ENCODE peak calls at places on chromosome 5, in eight cellular contexts. One of them, this sample, is unnamed.
A peak's percentile ranks its signal among the peaks of the same experiment; 100 is the strongest.

GRCh38 chr5:68339921-68340321 is 124.4 kb downstream of the PIK3R1 start:
- DNase-seq in AG04450: no peak
- DNase-seq in spleen: no peak
- DNase-seq in mammary epithelial cell: peak; percentile 69
- DNase-seq in cardiac muscle cell: peak; percentile 25
- DNase-seq in brain microvascular endothelial cell: peak; percentile 44
- DNase-seq in heart left ventricle: no peak
- DNase-seq in left lung: no peak
- DNase-seq in this sample: no peak

GRCh38 chr5:21919417-21920022 is 933.6 kb downstream of the CDH12 start:
- DNase-seq in mammary epithelial cell: peak; percentile 22
- DNase-seq in heart left ventricle: no peak
- DNase-seq in cardiac muscle cell: peak; percentile 50
- DNase-seq in AG04450: no peak
- DNase-seq in left lung: no peak
- DNase-seq in brain microvascular endothelial cell: peak; percentile 33
- DNase-seq in spleen: no peak
- DNase-seq in this sample: peak; percentile 9

GRCh38 chr5:34897646-34898045 is 17.7 kb downstream of the RAD1 start:
- DNase-seq in brain microvascular endothelial cell: no peak
- DNase-seq in heart left ventricle: no peak
- DNase-seq in AG04450: no peak
- DNase-seq in mammary epithelial cell: no peak
- DNase-seq in left lung: no peak
- DNase-seq in cardiac muscle cell: no peak
- DNase-seq in spleen: no peak
- DNase-seq in this sample: no peak

GRCh38 chr5:145697251-145698016 is 137.7 kb downstream of the PRELID2 start:
- DNase-seq in spleen: no peak
- DNase-seq in brain microvascular endothelial cell: peak; percentile 54
- DNase-seq in AG04450: peak; percentile 1
- DNase-seq in left lung: no peak
- DNase-seq in mammary epithelial cell: peak; percentile 19
- DNase-seq in heart left ventricle: no peak
- DNase-seq in cardiac muscle cell: peak; percentile 80
- DNase-seq in this sample: no peak

GRCh38 chr5:64292611-64293215 is 127.1 kb downstream of the RNF180 start:
- DNase-seq in heart left ventricle: no peak
- DNase-seq in brain microvascular endothelial cell: peak; percentile 67
- DNase-seq in left lung: no peak
- DNase-seq in spleen: no peak
- DNase-seq in AG04450: no peak
- DNase-seq in cardiac muscle cell: peak; percentile 55
- DNase-seq in mammary epithelial cell: no peak
- DNase-seq in this sample: no peak

GRCh38 chr5:150548123-150548522 is 40.2 kb downstream of the NDST1 start:
- DNase-seq in heart left ventricle: no peak
- DNase-seq in left lung: no peak
- DNase-seq in brain microvascular endothelial cell: no peak
- DNase-seq in cardiac muscle cell: no peak
- DNase-seq in mammary epithelial cell: no peak
- DNase-seq in AG04450: no peak
- DNase-seq in spleen: peak; percentile 58
- DNase-seq in this sample: no peak

GRCh38 chr5:9622891-9623547 is 7.1 kb downstream of the TAS2R1 start:
- DNase-seq in mammary epithelial cell: no peak
- DNase-seq in AG04450: peak; percentile 73
- DNase-seq in left lung: no peak
- DNase-seq in cardiac muscle cell: peak; percentile 89
- DNase-seq in spleen: no peak
- DNase-seq in heart left ventricle: no peak
- DNase-seq in brain microvascular endothelial cell: peak; percentile 73
- DNase-seq in this sample: no peak

GRCh38 chr5:156799171-156799570 is 50.9 kb upstream of the PPP1R2B start:
- DNase-seq in mammary epithelial cell: no peak
- DNase-seq in AG04450: no peak
- DNase-seq in spleen: no peak
- DNase-seq in cardiac muscle cell: no peak
- DNase-seq in left lung: no peak
- DNase-seq in brain microvascular endothelial cell: no peak
- DNase-seq in heart left ventricle: no peak
- DNase-seq in this sample: no peak

GRCh38 chr5:1480217-1480616 is 35.0 kb upstream of the SLC6A3 start:
- DNase-seq in cardiac muscle cell: peak; percentile 30
- DNase-seq in mammary epithelial cell: no peak
- DNase-seq in spleen: peak; percentile 94
- DNase-seq in brain microvascular endothelial cell: no peak
- DNase-seq in AG04450: no peak
- DNase-seq in heart left ventricle: peak; percentile 67
- DNase-seq in left lung: peak; percentile 95
- DNase-seq in this sample: no peak

GRCh38 chr5:137073192-137073591 is 425.9 kb downstream of the SPOCK1 start:
- DNase-seq in left lung: no peak
- DNase-seq in heart left ventricle: no peak
- DNase-seq in spleen: no peak
- DNase-seq in AG04450: no peak
- DNase-seq in mammary epithelial cell: no peak
- DNase-seq in brain microvascular endothelial cell: no peak
- DNase-seq in cardiac muscle cell: peak; percentile 34
- DNase-seq in this sample: no peak

GRCh38 chr5:173509060-173509459 is 107.4 kb downstream of the BOD1 start:
- DNase-seq in brain microvascular endothelial cell: no peak
- DNase-seq in spleen: no peak
- DNase-seq in mammary epithelial cell: no peak
- DNase-seq in left lung: no peak
- DNase-seq in AG04450: no peak
- DNase-seq in heart left ventricle: no peak
- DNase-seq in cardiac muscle cell: no peak
- DNase-seq in this sample: no peak

GRCh38 chr5:2052687-2053086 is 170.0 kb upstream of the IRX4 start:
- DNase-seq in brain microvascular endothelial cell: no peak
- DNase-seq in cardiac muscle cell: no peak
- DNase-seq in heart left ventricle: no peak
- DNase-seq in spleen: no peak
- DNase-seq in AG04450: no peak
- DNase-seq in mammary epithelial cell: no peak
- DNase-seq in left lung: no peak
- DNase-seq in this sample: no peak

GRCh38 chr5:82522912-82523311 is 244.8 kb upstream of the RPS23 start:
- DNase-seq in cardiac muscle cell: no peak
- DNase-seq in mammary epithelial cell: no peak
- DNase-seq in brain microvascular endothelial cell: no peak
- DNase-seq in left lung: no peak
- DNase-seq in AG04450: no peak
- DNase-seq in heart left ventricle: no peak
- DNase-seq in spleen: no peak
- DNase-seq in this sample: no peak

GRCh38 chr5:38029431-38030065 is 189.7 kb upstream of the GDNF start:
- DNase-seq in mammary epithelial cell: peak; percentile 19
- DNase-seq in left lung: no peak
- DNase-seq in brain microvascular endothelial cell: no peak
- DNase-seq in AG04450: no peak
- DNase-seq in cardiac muscle cell: no peak
- DNase-seq in spleen: no peak
- DNase-seq in heart left ventricle: no peak
- DNase-seq in this sample: no peak

GRCh38 chr5:72179816-72180440 is 72.7 kb downstream of the MAP1B start:
- DNase-seq in cardiac muscle cell: no peak
- DNase-seq in AG04450: no peak
- DNase-seq in heart left ventricle: no peak
- DNase-seq in brain microvascular endothelial cell: no peak
- DNase-seq in left lung: no peak
- DNase-seq in mammary epithelial cell: peak; percentile 30
- DNase-seq in spleen: no peak
- DNase-seq in this sample: no peak

GRCh38 chr5:25056846-25057245 is 412.1 kb upstream of the CDH10 start:
- DNase-seq in cardiac muscle cell: no peak
- DNase-seq in spleen: no peak
- DNase-seq in AG04450: no peak
- DNase-seq in left lung: no peak
- DNase-seq in mammary epithelial cell: no peak
- DNase-seq in heart left ventricle: no peak
- DNase-seq in brain microvascular endothelial cell: no peak
- DNase-seq in this sample: no peak

GRCh38 chr5:151151793-151152192 is 5.8 kb downstream of the ANXA6 start:
- DNase-seq in heart left ventricle: no peak
- DNase-seq in spleen: no peak
- DNase-seq in AG04450: no peak
- DNase-seq in mammary epithelial cell: no peak
- DNase-seq in cardiac muscle cell: peak; percentile 66
- DNase-seq in brain microvascular endothelial cell: no peak
- DNase-seq in left lung: no peak
- DNase-seq in this sample: no peak

GRCh38 chr5:167755420-167755819 is 536.0 kb upstream of the WWC1 start:
- DNase-seq in heart left ventricle: no peak
- DNase-seq in brain microvascular endothelial cell: no peak
- DNase-seq in mammary epithelial cell: no peak
- DNase-seq in left lung: no peak
- DNase-seq in spleen: no peak
- DNase-seq in AG04450: no peak
- DNase-seq in cardiac muscle cell: no peak
- DNase-seq in this sample: no peak

GRCh38 chr5:56039985-56040384 is 45.2 kb upstream of the IL6ST start:
- DNase-seq in heart left ventricle: no peak
- DNase-seq in cardiac muscle cell: peak; percentile 80
- DNase-seq in left lung: no peak
- DNase-seq in AG04450: no peak
- DNase-seq in mammary epithelial cell: no peak
- DNase-seq in spleen: no peak
- DNase-seq in brain microvascular endothelial cell: peak; percentile 40
- DNase-seq in this sample: no peak

DNA sequence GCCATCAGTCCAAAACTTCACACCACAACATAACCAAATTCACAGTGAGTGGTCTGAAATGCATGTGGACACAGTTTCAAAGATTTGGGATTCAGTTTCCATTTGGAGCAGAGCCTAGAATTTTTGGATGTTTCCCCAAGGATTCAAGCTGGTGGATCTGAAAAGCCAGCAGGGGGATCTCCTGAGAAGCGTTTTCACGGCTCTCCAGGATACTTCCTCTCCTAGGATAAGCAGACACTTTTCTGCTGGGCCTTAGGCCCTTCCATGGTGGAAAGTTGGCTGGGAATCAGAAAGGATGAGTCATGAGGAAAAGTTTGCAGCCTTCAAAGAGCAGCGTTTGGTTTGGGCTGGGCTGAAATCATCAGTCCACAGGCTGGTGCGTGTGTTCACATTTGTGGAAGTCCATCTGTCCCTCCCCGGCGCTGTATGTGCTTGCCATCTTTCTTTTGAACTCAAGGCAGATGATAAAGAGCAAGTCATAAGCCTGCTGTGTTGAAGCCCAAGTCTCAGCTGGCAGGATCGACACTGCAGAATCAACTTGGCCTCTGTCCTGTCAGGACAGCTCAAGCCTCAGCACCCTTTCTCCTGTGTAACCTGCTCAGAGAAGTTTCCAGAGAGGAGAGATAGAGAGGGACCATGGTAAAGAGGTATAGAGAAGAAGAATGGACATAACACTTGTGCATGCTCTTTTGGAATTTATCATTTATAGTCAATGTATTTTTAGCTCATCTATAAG is 152.6 kb upstream of the MSX2 start:
- DNase-seq in brain microvascular endothelial cell: peak; percentile 88
- DNase-seq in spleen: no peak
- DNase-seq in left lung: no peak
- DNase-seq in AG04450: peak; percentile 96
- DNase-seq in cardiac muscle cell: peak; percentile 96
- DNase-seq in mammary epithelial cell: peak; percentile 85
- DNase-seq in heart left ventricle: peak; percentile 61
- DNase-seq in this sample: peak; percentile 42
- TF ChIP-seq CTCF in brain microvascular endothelial cell: peak; percentile 52
- TF ChIP-seq CTCF in spleen: peak; percentile 21
- TF ChIP-seq CTCF in left lung: no peak
- TF ChIP-seq CTCF in AG04450: peak; percentile 72
- TF ChIP-seq CTCF in cardiac muscle cell: peak; percentile 66
- TF ChIP-seq CTCF in mammary epithelial cell: no peak
- TF ChIP-seq CTCF in heart left ventricle: peak; percentile 10
- TF ChIP-seq CTCF in this sample: peak; percentile 24

GRCh38 chr5:178561746-178562264 is 28.4 kb downstream of the COL23A1 start:
- DNase-seq in spleen: no peak
- DNase-seq in left lung: no peak
- DNase-seq in AG04450: no peak
- DNase-seq in brain microvascular endothelial cell: no peak
- DNase-seq in mammary epithelial cell: no peak
- DNase-seq in cardiac muscle cell: no peak
- DNase-seq in heart left ventricle: no peak
- DNase-seq in this sample: no peak
- H3K4me3 ChIP-seq in spleen: no peak overlapping the region
- H3K4me3 ChIP-seq in left lung: no peak overlapping the region
- H3K4me3 ChIP-seq in AG04450: no peak overlapping the region
- H3K4me3 ChIP-seq in brain microvascular endothelial cell: no peak overlapping the region
- H3K4me3 ChIP-seq in mammary epithelial cell: no peak overlapping the region
- H3K4me3 ChIP-seq in cardiac muscle cell: no peak overlapping the region
- H3K4me3 ChIP-seq in heart left ventricle: no peak overlapping the region
- H3K4me3 ChIP-seq in this sample: no peak overlapping the region

DNA sequence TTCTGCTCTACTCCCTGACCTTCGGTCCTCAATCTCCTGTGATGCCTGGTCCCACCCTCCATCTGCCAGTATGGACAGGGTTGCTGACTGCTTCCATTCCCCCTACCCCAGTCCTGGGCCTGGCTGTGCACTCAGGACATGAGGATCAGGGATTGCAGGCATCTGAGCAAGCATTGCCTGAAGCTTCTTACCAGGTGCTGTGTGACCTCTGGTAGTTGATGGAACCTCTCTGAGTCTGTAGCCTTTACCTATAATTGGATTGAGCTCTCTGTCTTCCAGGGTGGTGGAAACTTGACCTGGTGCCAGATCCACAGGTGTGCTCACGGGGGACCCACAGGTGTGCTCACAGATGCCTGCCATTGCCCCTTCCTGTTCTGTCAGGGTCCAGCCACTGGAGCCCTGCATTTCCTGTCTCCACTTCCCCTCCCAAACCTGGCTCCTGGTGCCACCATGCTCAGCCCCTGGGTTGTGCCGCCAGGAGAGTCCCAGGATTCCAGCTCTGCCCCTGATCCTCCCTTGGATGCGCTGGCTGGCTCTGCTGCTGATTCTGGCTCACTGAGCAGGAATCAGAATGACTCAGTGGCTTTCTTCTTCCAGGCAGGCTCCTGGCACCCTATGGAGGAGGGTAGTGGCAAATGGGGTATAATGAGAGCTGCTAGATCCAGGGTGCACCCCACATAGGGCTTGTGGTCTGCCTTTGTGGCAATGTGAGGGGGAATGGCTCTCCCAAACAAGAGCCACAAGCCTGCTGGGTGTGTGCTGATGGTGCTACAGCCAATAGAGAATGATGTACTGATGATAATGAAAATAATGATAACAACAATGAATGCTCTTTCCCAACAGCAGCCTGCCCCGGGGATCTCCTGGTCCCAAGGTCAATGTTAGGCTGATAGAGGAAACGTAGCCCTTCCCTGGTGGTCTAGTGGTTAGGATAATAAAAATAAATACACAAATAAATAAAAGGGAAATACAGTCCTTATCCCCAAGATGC is 35.2 kb upstream of the PSD2 start:
- DNase-seq in brain microvascular endothelial cell: peak; percentile 19
- DNase-seq in spleen: no peak
- DNase-seq in AG04450: no peak
- DNase-seq in mammary epithelial cell: no peak
- DNase-seq in cardiac muscle cell: no peak
- DNase-seq in heart left ventricle: no peak
- DNase-seq in left lung: peak; percentile 33
- DNase-seq in this sample: no peak
- H3K27ac ChIP-seq in brain microvascular endothelial cell: no peak overlapping the region
- H3K27ac ChIP-seq in spleen: no peak overlapping the region
- H3K27ac ChIP-seq in AG04450: peak overlapping the region; percentile 31
- H3K27ac ChIP-seq in mammary epithelial cell: no peak overlapping the region
- H3K27ac ChIP-seq in cardiac muscle cell: no peak overlapping the region
- H3K27ac ChIP-seq in heart left ventricle: no peak overlapping the region
- H3K27ac ChIP-seq in left lung: no peak overlapping the region
- H3K27ac ChIP-seq in this sample: no peak overlapping the region

GRCh38 chr5:133219296-133219695 is 167.5 kb downstream of the HSPA4 start:
- DNase-seq in brain microvascular endothelial cell: no peak
- DNase-seq in mammary epithelial cell: no peak
- DNase-seq in AG04450: no peak
- DNase-seq in left lung: no peak
- DNase-seq in heart left ventricle: no peak
- DNase-seq in cardiac muscle cell: no peak
- DNase-seq in spleen: no peak
- DNase-seq in this sample: no peak
- TF ChIP-seq CTCF in brain microvascular endothelial cell: no peak
- TF ChIP-seq CTCF in mammary epithelial cell: no peak
- TF ChIP-seq CTCF in AG04450: no peak
- TF ChIP-seq CTCF in left lung: no peak
- TF ChIP-seq CTCF in heart left ventricle: no peak
- TF ChIP-seq CTCF in cardiac muscle cell: no peak
- TF ChIP-seq CTCF in spleen: no peak
- TF ChIP-seq CTCF in this sample: no peak